ENCODE peak calls at places on chromosomes 12 and 14, in eight cellular contexts. E, U, A, D, B, V, W and K are unnamed samples.

GRCh38 chr12:129772463-129773169 is 131.2 kb downstream of the TMEM132D start:
- DNase-seq in A (no peak), V (no peak), D (no peak), W (no peak), U (no peak), B (no peak), E (no peak), K (no peak)

GRCh38 chr12:6828671-6829531 is 694 bp downstream of the P3H3 start:
- DNase-seq in A (no peak), V (peak; percentile 40), D (no peak), U (peak; percentile 34), B (peak; percentile 17), W (peak; percentile 10), E (no peak), K (peak; percentile 70)

GRCh38 chr14:102882233-102882906 is 40.1 kb upstream of the AMN start:
- DNase-seq in W (no peak), B (no peak), V (no peak), D (no peak), E (no peak), A (no peak), U (no peak), K (no peak)

GRCh38 chr12:124837958-124838803 is 25.5 kb downstream of the SCARB1 start:
- DNase-seq in B (peak; percentile 72), U (peak; percentile 93), E (peak; percentile 98), W (no peak), D (peak; percentile 96), A (peak; percentile 85), V (no peak), K (peak; percentile 96)

GRCh38 chr14:92929689-92930608 is 7.0 kb downstream of the CHGA start:
- DNase-seq in D (no peak), A (no peak), W (no peak), B (no peak), E (no peak), U (no peak), V (no peak), K (no peak)

GRCh38 chr14:99121027-99121875 is 150.7 kb downstream of the BCL11B start:
- DNase-seq in D (peak; percentile 6), B (no peak), E (no peak), A (no peak), U (no peak), V (no peak), W (no peak), K (no peak)

GRCh38 chr12:132170094-132170636 is 25.9 kb downstream of the NOC4L start:
- DNase-seq in W (no peak), D (no peak), B (no peak), A (no peak), U (peak; percentile 64), V (no peak), E (no peak), K (peak; percentile 49)

GRCh38 chr12:66035289-66035961 is 95.1 kb downstream of the LLPH start:
- DNase-seq in W (peak; percentile 70), E (no peak), U (peak; percentile 59), A (no peak), V (no peak), D (no peak), B (no peak), K (no peak)

GRCh38 chr14:66045572-66046021 is 440.6 kb upstream of the CCDC196 start:
- DNase-seq in B (no peak), U (peak; percentile 9), E (no peak), V (no peak), A (no peak), W (no peak), D (no peak), K (no peak)